ENCODE peak calls at places on chromosomes 7 and 10, in four cellular contexts. One of them, this sample, is unnamed.

GRCh38 chr10:15879663-15880062 is 19.4 kb upstream of the MINDY3 start:
- DNase-seq in GM12878: no peak
- DNase-seq in A549: no peak
- DNase-seq in K562: no peak
- DNase-seq in this sample: no peak

GRCh38 chr10:112314822-112315474 is 31.7 kb downstream of the TECTB start:
- DNase-seq in GM12878: no peak
- DNase-seq in A549: peak
- DNase-seq in K562: peak
- DNase-seq in this sample: peak

GRCh38 chr7:64733550-64734240 is 60.5 kb upstream of the ZNF138 start:
- DNase-seq in GM12878: no peak
- DNase-seq in A549: no peak
- DNase-seq in K562: no peak
- DNase-seq in this sample: peak

GRCh38 chr10:32957341-32958084 is 517 bp downstream of the ITGB1 start:
- DNase-seq in GM12878: no peak
- DNase-seq in A549: peak
- DNase-seq in K562: peak
- DNase-seq in this sample: no peak

GRCh38 chr7:123199869-123200268 is at the start of gene SLC13A1:
- DNase-seq in GM12878: no peak
- DNase-seq in A549: no peak
- DNase-seq in K562: no peak
- DNase-seq in this sample: no peak

GRCh38 chr7:149725426-149725821 is 48.0 kb downstream of the ZNF467 start:
- DNase-seq in GM12878: no peak
- DNase-seq in A549: no peak
- DNase-seq in K562: no peak
- DNase-seq in this sample: no peak

GRCh38 chr7:72793791-72794190 is 34.2 kb downstream of the TYW1B start:
- DNase-seq in GM12878: no peak
- DNase-seq in A549: no peak
- DNase-seq in K562: no peak
- DNase-seq in this sample: no peak

GRCh38 chr7:538764-539685 is 19.4 kb upstream of the PDGFA start:
- DNase-seq in GM12878: no peak
- DNase-seq in A549: no peak
- DNase-seq in K562: no peak
- DNase-seq in this sample: peak

GRCh38 chr10:89275383-89275782 is 23.8 kb upstream of the LIPA start:
- DNase-seq in GM12878: no peak
- DNase-seq in A549: no peak
- DNase-seq in K562: no peak
- DNase-seq in this sample: no peak

GRCh38 chr7:123538189-123538714 is 3.9 kb upstream of the IQUB start:
- DNase-seq in GM12878: no peak
- DNase-seq in A549: peak
- DNase-seq in K562: peak
- DNase-seq in this sample: no peak

GRCh38 chr10:2477154-2477553 is 590.2 kb upstream of the PFKP start:
- DNase-seq in GM12878: no peak
- DNase-seq in A549: no peak
- DNase-seq in K562: no peak
- DNase-seq in this sample: no peak

GRCh38 chr7:34385385-34385784 is 272.6 kb upstream of the NPSR1 start:
- DNase-seq in GM12878: no peak
- DNase-seq in A549: no peak
- DNase-seq in K562: no peak
- DNase-seq in this sample: no peak

GRCh38 chr7:149753370-149754233 is 19.8 kb downstream of the ZNF467 start:
- DNase-seq in GM12878: no peak
- DNase-seq in A549: peak
- DNase-seq in K562: peak
- DNase-seq in this sample: peak

GRCh38 chr7:135723411-135723810 is 4.6 kb downstream of the SLC13A4 start:
- DNase-seq in GM12878: no peak
- DNase-seq in A549: no peak
- DNase-seq in K562: no peak
- DNase-seq in this sample: no peak

GRCh38 chr7:18457832-18458231 is 37.7 kb upstream of the HDAC9 start:
- DNase-seq in GM12878: no peak
- DNase-seq in A549: no peak
- DNase-seq in K562: no peak
- DNase-seq in this sample: no peak

GRCh38 chr7:925601-926000 is 28.9 kb downstream of the ADAP1 start:
- DNase-seq in GM12878: no peak
- DNase-seq in A549: no peak
- DNase-seq in K562: no peak
- DNase-seq in this sample: no peak

GRCh38 chr7:49643321-49643720 is 130.1 kb upstream of the VWC2 start:
- DNase-seq in GM12878: no peak
- DNase-seq in A549: no peak
- DNase-seq in K562: no peak
- DNase-seq in this sample: no peak

GRCh38 chr7:88566174-88566729 is 193.2 kb upstream of the ZNF804B start:
- DNase-seq in GM12878: no peak
- DNase-seq in A549: no peak
- DNase-seq in K562: no peak
- DNase-seq in this sample: no peak

GRCh38 chr7:38863609-38864291 is 45.2 kb downstream of the VPS41 start:
- DNase-seq in GM12878: no peak
- DNase-seq in A549: no peak
- DNase-seq in K562: no peak
- DNase-seq in this sample: peak

GRCh38 chr10:50470345-50470744 is 153.4 kb downstream of the SGMS1 start:
- DNase-seq in GM12878: no peak
- DNase-seq in A549: no peak
- DNase-seq in K562: no peak
- DNase-seq in this sample: no peak

GRCh38 chr7:15508258-15508657 is 53.6 kb downstream of the AGMO start:
- DNase-seq in GM12878: no peak
- DNase-seq in A549: no peak
- DNase-seq in K562: no peak
- DNase-seq in this sample: no peak

GRCh38 chr7:104775581-104775980 is 238.4 kb upstream of the KMT2E start:
- DNase-seq in GM12878: no peak
- DNase-seq in A549: no peak
- DNase-seq in K562: no peak
- DNase-seq in this sample: no peak

GRCh38 chr10:68106656-68107055 is 2.6 kb upstream of the MYPN start:
- DNase-seq in GM12878: no peak
- DNase-seq in A549: no peak
- DNase-seq in K562: no peak
- DNase-seq in this sample: no peak

GRCh38 chr7:32890553-32891045 is 961 bp downstream of the KBTBD2 start:
- DNase-seq in GM12878: peak
- DNase-seq in A549: peak
- DNase-seq in K562: peak
- DNase-seq in this sample: peak

GRCh38 chr10:79052311-79053080 is 16.3 kb upstream of the ZMIZ1 start:
- DNase-seq in GM12878: no peak
- DNase-seq in A549: peak
- DNase-seq in K562: peak
- DNase-seq in this sample: peak

GRCh38 chr10:554182-554848 is 135.2 kb downstream of the DIP2C start:
- DNase-seq in GM12878: no peak
- DNase-seq in A549: no peak
- DNase-seq in K562: no peak
- DNase-seq in this sample: no peak

GRCh38 chr10:21406595-21407218 is 118.8 kb downstream of the SKIDA1 start:
- DNase-seq in GM12878: no peak
- DNase-seq in A549: no peak
- DNase-seq in K562: peak
- DNase-seq in this sample: no peak

GRCh38 chr7:44638611-44639557 is 32.5 kb downstream of the OGDH start:
- DNase-seq in GM12878: peak
- DNase-seq in A549: peak
- DNase-seq in K562: peak
- DNase-seq in this sample: peak

GRCh38 chr7:137984181-137985041 is 17.5 kb downstream of the CREB3L2 start:
- DNase-seq in GM12878: no peak
- DNase-seq in A549: no peak
- DNase-seq in K562: peak
- DNase-seq in this sample: peak

GRCh38 chr7:19051767-19052375 is 65.6 kb downstream of the TWIST1 start:
- DNase-seq in GM12878: no peak
- DNase-seq in A549: peak
- DNase-seq in K562: peak
- DNase-seq in this sample: peak

GRCh38 chr10:123117644-123118409 is 17.9 kb upstream of the HMX3 start:
- DNase-seq in GM12878: no peak
- DNase-seq in A549: no peak
- DNase-seq in K562: no peak
- DNase-seq in this sample: no peak

GRCh38 chr10:72030762-72031543 is 57.4 kb downstream of the SPOCK2 start:
- DNase-seq in GM12878: no peak
- DNase-seq in A549: no peak
- DNase-seq in K562: no peak
- DNase-seq in this sample: peak

GRCh38 chr7:114708646-114709045 is 213.2 kb upstream of the MDFIC start:
- DNase-seq in GM12878: no peak
- DNase-seq in A549: no peak
- DNase-seq in K562: no peak
- DNase-seq in this sample: no peak

GRCh38 chr10:84156768-84157167 is 16.8 kb upstream of the GPR15LG start:
- DNase-seq in GM12878: no peak
- DNase-seq in A549: no peak
- DNase-seq in K562: no peak
- DNase-seq in this sample: no peak

GRCh38 chr7:7920056-7920455 is 48.5 kb upstream of the GLCCI1 start:
- DNase-seq in GM12878: no peak
- DNase-seq in A549: no peak
- DNase-seq in K562: no peak
- DNase-seq in this sample: no peak

GRCh38 chr7:112721395-112721794 is 68.8 kb downstream of the TMEM168 start:
- DNase-seq in GM12878: no peak
- DNase-seq in A549: no peak
- DNase-seq in K562: no peak
- DNase-seq in this sample: no peak

GRCh38 chr7:112726076-112726475 is 64.1 kb downstream of the TMEM168 start:
- DNase-seq in GM12878: no peak
- DNase-seq in A549: no peak
- DNase-seq in K562: peak
- DNase-seq in this sample: no peak

DNA sequence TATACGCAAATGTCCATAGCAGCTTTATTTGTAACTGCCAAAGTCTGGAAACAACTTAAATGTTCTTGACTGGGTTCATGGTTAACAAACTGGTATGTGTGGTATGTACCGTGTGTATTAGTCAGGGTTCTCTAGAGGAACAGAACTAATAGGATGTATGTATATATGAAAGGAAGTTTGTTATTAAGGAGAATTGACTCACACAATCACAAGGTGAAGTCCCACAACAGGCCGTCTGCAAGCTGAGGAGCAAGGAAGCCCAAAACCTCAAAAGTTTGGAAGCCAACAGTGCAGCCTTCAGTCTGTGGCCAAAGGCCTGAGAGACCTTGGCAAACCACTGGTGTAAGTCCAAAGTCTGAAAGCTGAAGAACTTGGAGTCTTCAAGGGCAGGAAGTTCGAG is 66.8 kb downstream of the TMEM168 start:
- DNase-seq in GM12878: no peak
- DNase-seq in A549: no peak
- DNase-seq in K562: no peak
- DNase-seq in this sample: no peak
- TF ChIP-seq USF2 in GM12878: no peak
- TF ChIP-seq USF2 in A549: no peak
- TF ChIP-seq USF2 in K562: no peak
- TF ChIP-seq USF2 in this sample: no peak

GRCh38 chr10:103911021-103911459 is 6.9 kb downstream of the STN1 start:
- DNase-seq in GM12878: no peak
- DNase-seq in A549: no peak
- DNase-seq in K562: no peak
- DNase-seq in this sample: no peak
- TF ChIP-seq JUNB in GM12878: no peak
- TF ChIP-seq JUNB in A549: no peak
- TF ChIP-seq JUNB in K562: no peak
- TF ChIP-seq JUNB in this sample: no peak

GRCh38 chr10:70289739-70290138 is 5.9 kb upstream of the NPFFR1 start:
- DNase-seq in GM12878: no peak
- DNase-seq in A549: no peak
- DNase-seq in K562: no peak
- DNase-seq in this sample: no peak
- TF ChIP-seq USF2 in GM12878: no peak
- TF ChIP-seq USF2 in A549: no peak
- TF ChIP-seq USF2 in K562: no peak
- TF ChIP-seq USF2 in this sample: no peak

GRCh38 chr10:47336387-47337134 is 11.6 kb upstream of the RBP3 start:
- DNase-seq in GM12878: no peak
- DNase-seq in A549: no peak
- DNase-seq in K562: peak
- DNase-seq in this sample: no peak

GRCh38 chr10:47339759-47340612 is 8.2 kb upstream of the RBP3 start:
- DNase-seq in GM12878: no peak
- DNase-seq in A549: no peak
- DNase-seq in K562: no peak
- DNase-seq in this sample: no peak

GRCh38 chr10:47337243-47337642 is 10.9 kb upstream of the RBP3 start:
- DNase-seq in GM12878: no peak
- DNase-seq in A549: no peak
- DNase-seq in K562: no peak
- DNase-seq in this sample: no peak

GRCh38 chr10:47339186-47339735 is 8.9 kb upstream of the RBP3 start:
- DNase-seq in GM12878: no peak
- DNase-seq in A549: no peak
- DNase-seq in K562: no peak
- DNase-seq in this sample: no peak

DNA sequence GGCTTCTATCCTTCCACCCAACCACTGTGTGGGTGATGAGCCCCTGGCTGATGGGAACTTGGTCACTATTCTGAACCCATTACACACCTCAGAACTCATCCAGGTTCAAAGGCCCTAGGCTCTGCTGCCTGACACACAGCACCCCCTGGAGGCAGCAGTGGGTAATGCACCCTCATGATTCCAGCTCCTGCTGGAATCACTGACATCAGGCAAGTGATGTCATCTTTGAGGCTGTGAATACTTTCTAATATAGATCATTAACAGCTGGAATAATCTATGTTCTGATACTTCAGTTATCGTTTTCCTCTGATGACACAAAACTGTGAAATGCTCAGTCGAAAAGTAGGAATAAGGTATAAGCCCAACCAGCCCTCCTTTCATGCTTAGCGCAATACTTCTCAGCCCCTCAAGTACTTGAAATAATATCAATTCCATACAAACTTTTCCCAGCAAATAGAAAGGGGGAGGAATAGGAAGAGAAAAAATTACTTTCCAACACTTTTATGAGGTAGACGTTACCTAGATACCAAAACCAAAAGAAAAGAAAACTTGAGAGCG is 7.5 kb upstream of the RBP3 start:
- DNase-seq in GM12878: peak
- DNase-seq in A549: peak
- DNase-seq in K562: peak
- DNase-seq in this sample: peak
- TF ChIP-seq JUNB in GM12878: no peak
- TF ChIP-seq JUNB in A549: no peak
- TF ChIP-seq JUNB in K562: no peak
- TF ChIP-seq JUNB in this sample: no peak

This sample was measured in HepG2.